ENCODE peak calls at places on chromosomes 16 and 17, in nine cellular contexts. C is GM04504; B is NCI-H1105 treated with DMSO at 0.1 percent for 48 hours; I is NCI-H226; U is T-helper 1 cell; H is stimulated activated CD4-positive, alpha-beta T cell treated with anti-CD3 and anti-CD28 coated beads, Interleukin-1b, Interleukin-23, amount 100 ng/mL, for 4 hours; Q is stimulated activated CD8-positive, alpha-beta memory T cell treated with anti-CD3 and anti-CD28 coated beads, Interleukin-15, amount 100 ng/mL, for 48 hours; R is activated T-cell treated with anti-CD3 and anti-CD28 coated beads for 1 hour; P is left ventricle myocardium superior. Y is an unnamed sample.

GRCh38 chr16:30987581-30988190 is 2.7 kb downstream of the HSD3B7 start:
- DNase-seq in I (no peak), U (no peak), B (no peak), C (no peak), H (no peak), R (no peak), P (no peak), Q (no peak), Y (no peak)

GRCh38 chr16:46763147-46763546 is 15.0 kb upstream of the MYLK3 start:
- DNase-seq in C (no peak), P (peak; percentile 90), H (no peak), U (no peak), Q (no peak), R (no peak), B (peak; percentile 89), I (no peak), Y (no peak)

GRCh38 chr16:89709716-89710480 is 8.4 kb upstream of the SPATA2L start:
- DNase-seq in R (no peak), C (no peak), B (no peak), Q (no peak), U (no peak), H (no peak), I (no peak), P (no peak), Y (no peak)

GRCh38 chr16:83675136-83675535 is 132.6 kb upstream of the HSBP1 start:
- DNase-seq in B (no peak), Q (no peak), I (no peak), C (no peak), P (no peak), R (no peak), H (no peak), U (no peak), Y (no peak)

GRCh38 chr16:57134982-57135381 is 42.6 kb downstream of the CPNE2 start:
- DNase-seq in C (no peak), B (no peak), U (no peak), Q (no peak), I (no peak), H (no peak), R (no peak), P (no peak), Y (peak; percentile 13)

GRCh38 chr17:67575325-67575724 is 142.4 kb upstream of the NOL11 start:
- DNase-seq in C (no peak), I (no peak), H (no peak), Q (no peak), U (no peak), R (no peak), P (no peak), B (peak; percentile 67), Y (no peak)

GRCh38 chr17:78779848-78780247 is 2.2 kb downstream of the CYTH1 start:
- DNase-seq in R (peak; percentile 41), H (no peak), I (no peak), P (no peak), Q (no peak), B (no peak), U (peak; percentile 48), C (no peak), Y (peak; percentile 58)

GRCh38 chr17:5035356-5035755 is at the start of gene SLC52A1:
- DNase-seq in C (no peak), I (no peak), H (no peak), R (no peak), Q (no peak), U (no peak), P (no peak), B (peak; percentile 34), Y (no peak)

GRCh38 chr16:73202176-73202729 is 154.3 kb upstream of the ZFHX3 start:
- DNase-seq in C (peak; percentile 99), H (no peak), Q (no peak), I (no peak), P (no peak), B (no peak), R (no peak), U (no peak), Y (no peak)

GRCh38 chr17:49438439-49438861 is 23.8 kb upstream of the PHB1 start:
- DNase-seq in U (no peak), R (no peak), B (no peak), Q (no peak), I (no peak), H (no peak), P (no peak), C (no peak), Y (no peak)

GRCh38 chr17:50094243-50094752 is 853 bp upstream of the PDK2 start:
- DNase-seq in Q (peak; percentile 69), R (peak; percentile 95), H (peak; percentile 89), I (peak; percentile 63), U (peak; percentile 84), B (peak; percentile 75), C (peak; percentile 67), P (peak; percentile 95), Y (peak; percentile 95)

GRCh38 chr16:56279132-56279531 is 87.8 kb downstream of the GNAO1 start:
- DNase-seq in U (no peak), C (no peak), Q (peak; percentile 60), I (no peak), H (peak; percentile 23), R (peak; percentile 12), B (no peak), P (no peak), Y (no peak)

GRCh38 chr17:34961093-34961911 is at the start of the genes CCT6B and ZNF830:
- DNase-seq in Q (peak; percentile 82), P (peak; percentile 93), I (peak; percentile 92), C (peak; percentile 89), B (peak; percentile 89), R (peak; percentile 77), U (peak; percentile 85), H (peak; percentile 74), Y (peak; percentile 82)

GRCh38 chr17:885971-886571 is 93.5 kb downstream of the NXN start:
- DNase-seq in Q (no peak), P (peak; percentile 85), B (no peak), U (no peak), R (no peak), C (no peak), I (no peak), H (no peak), Y (no peak)

GRCh38 chr17:50139950-50140885 is 10.3 kb upstream of the SAMD14 start:
- DNase-seq in I (no peak), C (no peak), B (peak; percentile 47), P (peak; percentile 83), Q (peak; percentile 65), R (peak; percentile 74), H (peak; percentile 74), U (peak; percentile 69), Y (peak; percentile 86)

GRCh38 chr16:29663020-29663828 is at the start of gene SPN:
- DNase-seq in H (no peak), B (no peak), U (no peak), I (no peak), C (no peak), P (no peak), Q (no peak), R (peak; percentile 28), Y (no peak)

GRCh38 chr16:80231888-80232287 is 308.9 kb upstream of the DYNLRB2 start:
- DNase-seq in B (no peak), U (no peak), P (no peak), C (peak; percentile 58), I (peak; percentile 64), Q (peak; percentile 3), R (no peak), H (no peak), Y (no peak)

GRCh38 chr17:2684549-2684948 is 27.0 kb downstream of the CLUH start:
- DNase-seq in H (no peak), P (peak; percentile 30), Q (no peak), B (no peak), U (no peak), I (no peak), C (no peak), R (no peak), Y (no peak)

GRCh38 chr17:44310188-44310587 is 1.8 kb downstream of the RUNDC3A start:
- DNase-seq in P (no peak), Q (no peak), I (no peak), B (no peak), U (no peak), C (no peak), H (no peak), R (no peak), Y (no peak)

GRCh38 chr17:36983618-36984017 is 34.9 kb downstream of the AATF start:
- DNase-seq in I (no peak), U (no peak), C (no peak), Q (no peak), R (no peak), P (no peak), H (no peak), B (no peak), Y (no peak)

GRCh38 chr17:69695646-69696045 is 281.1 kb downstream of the MAP2K6 start:
- DNase-seq in Q (no peak), B (no peak), R (no peak), H (no peak), I (no peak), P (no peak), C (no peak), U (no peak), Y (no peak)

GRCh38 chr16:19809693-19810092 is 75.0 kb downstream of the GPRC5B start:
- DNase-seq in I (no peak), P (no peak), Q (no peak), B (no peak), H (no peak), R (no peak), C (no peak), U (no peak), Y (no peak)

GRCh38 chr17:32357615-32358014 is 7.7 kb downstream of the ZNF207 start:
- DNase-seq in R (no peak), H (no peak), C (no peak), B (no peak), I (no peak), P (no peak), U (no peak), Q (no peak), Y (no peak)

GRCh38 chr17:42673885-42674754 is 2.7 kb downstream of the PLEKHH3 start:
- DNase-seq in U (no peak), C (no peak), R (no peak), I (peak; percentile 49), Q (no peak), P (peak; percentile 81), H (no peak), B (no peak), Y (no peak)

GRCh38 chr17:29929006-29929543 is 953 bp downstream of the SSH2 start:
- DNase-seq in I (no peak), P (no peak), C (no peak), B (peak; percentile 52), R (no peak), H (no peak), U (no peak), Q (no peak), Y (peak; percentile 2)

GRCh38 chr16:29770250-29770929 is 7.7 kb upstream of the ZG16 start:
- DNase-seq in B (no peak), R (no peak), I (no peak), C (no peak), H (no peak), U (no peak), P (no peak), Q (no peak), Y (no peak)

GRCh38 chr16:51149251-51149661 is 1.8 kb downstream of the SALL1 start:
- DNase-seq in H (no peak), B (no peak), I (no peak), P (no peak), Q (no peak), U (no peak), R (no peak), C (no peak), Y (no peak)

Y was measured in memory B cell.